ENCODE peak calls at places on chromosomes 2 and 18, in eight cellular contexts. One of them, this sample, is unnamed.

GRCh38 chr2:206531996-206532543 is 88.7 kb downstream of the ADAM23 start:
- DNase-seq in hepatocyte: peak; percentile 9
- DNase-seq in transverse colon: no peak
- DNase-seq in fibroblast of pulmonary artery: no peak
- DNase-seq in fibroblast of lung: peak; percentile 21
- DNase-seq in fibroblast of the aortic adventitia: peak; percentile 23
- DNase-seq in IMR-90: peak; percentile 29
- DNase-seq in cardiac fibroblast: peak; percentile 24
- DNase-seq in this sample: peak; percentile 34

GRCh38 chr2:112789186-112789585 is 4.9 kb upstream of the IL1A start:
- DNase-seq in hepatocyte: no peak
- DNase-seq in transverse colon: no peak
- DNase-seq in fibroblast of pulmonary artery: no peak
- DNase-seq in fibroblast of lung: no peak
- DNase-seq in fibroblast of the aortic adventitia: no peak
- DNase-seq in IMR-90: no peak
- DNase-seq in cardiac fibroblast: no peak
- DNase-seq in this sample: no peak

GRCh38 chr2:43057026-43057741 is 169.2 kb downstream of the ZFP36L2 start:
- DNase-seq in hepatocyte: no peak
- DNase-seq in transverse colon: no peak
- DNase-seq in fibroblast of pulmonary artery: no peak
- DNase-seq in fibroblast of lung: no peak
- DNase-seq in fibroblast of the aortic adventitia: no peak
- DNase-seq in IMR-90: no peak
- DNase-seq in cardiac fibroblast: peak; percentile 31
- DNase-seq in this sample: no peak

GRCh38 chr2:234949762-234950434 is 1.9 kb upstream of the SH3BP4 start:
- DNase-seq in hepatocyte: peak; percentile 71
- DNase-seq in transverse colon: no peak
- DNase-seq in fibroblast of pulmonary artery: peak; percentile 88
- DNase-seq in fibroblast of lung: peak; percentile 100
- DNase-seq in fibroblast of the aortic adventitia: peak; percentile 95
- DNase-seq in IMR-90: peak; percentile 100
- DNase-seq in cardiac fibroblast: peak; percentile 78
- DNase-seq in this sample: no peak

GRCh38 chr2:169203952-169204351 is 134.6 kb downstream of the DHRS9 start:
- DNase-seq in hepatocyte: no peak
- DNase-seq in transverse colon: no peak
- DNase-seq in fibroblast of pulmonary artery: no peak
- DNase-seq in fibroblast of lung: no peak
- DNase-seq in fibroblast of the aortic adventitia: no peak
- DNase-seq in IMR-90: no peak
- DNase-seq in cardiac fibroblast: no peak
- DNase-seq in this sample: peak; percentile 11

GRCh38 chr2:200466703-200467418 is 43.0 kb downstream of the KCTD18 start:
- DNase-seq in hepatocyte: no peak
- DNase-seq in transverse colon: no peak
- DNase-seq in fibroblast of pulmonary artery: peak; percentile 91
- DNase-seq in fibroblast of lung: peak; percentile 86
- DNase-seq in fibroblast of the aortic adventitia: peak; percentile 87
- DNase-seq in IMR-90: peak; percentile 56
- DNase-seq in cardiac fibroblast: peak; percentile 95
- DNase-seq in this sample: no peak

GRCh38 chr2:10560626-10561025 is 112.5 kb upstream of the ODC1 start:
- DNase-seq in hepatocyte: no peak
- DNase-seq in transverse colon: no peak
- DNase-seq in fibroblast of pulmonary artery: no peak
- DNase-seq in fibroblast of lung: no peak
- DNase-seq in fibroblast of the aortic adventitia: no peak
- DNase-seq in IMR-90: no peak
- DNase-seq in cardiac fibroblast: no peak
- DNase-seq in this sample: no peak

GRCh38 chr2:73053316-73054114 is 18.0 kb downstream of the SFXN5 start:
- DNase-seq in hepatocyte: no peak
- DNase-seq in transverse colon: no peak
- DNase-seq in fibroblast of pulmonary artery: no peak
- DNase-seq in fibroblast of lung: peak; percentile 45
- DNase-seq in fibroblast of the aortic adventitia: peak; percentile 57
- DNase-seq in IMR-90: peak; percentile 71
- DNase-seq in cardiac fibroblast: peak; percentile 35
- DNase-seq in this sample: no peak

GRCh38 chr2:176473177-176473576 is 203.9 kb downstream of the MTX2 start:
- DNase-seq in hepatocyte: no peak
- DNase-seq in transverse colon: peak; percentile 18
- DNase-seq in fibroblast of pulmonary artery: peak; percentile 32
- DNase-seq in fibroblast of lung: peak; percentile 39
- DNase-seq in fibroblast of the aortic adventitia: peak; percentile 51
- DNase-seq in IMR-90: peak; percentile 25
- DNase-seq in cardiac fibroblast: peak; percentile 35
- DNase-seq in this sample: no peak

GRCh38 chr2:188381614-188382013 is 89.9 kb downstream of the GULP1 start:
- DNase-seq in hepatocyte: peak; percentile 35
- DNase-seq in transverse colon: no peak
- DNase-seq in fibroblast of pulmonary artery: peak; percentile 48
- DNase-seq in fibroblast of lung: peak; percentile 58
- DNase-seq in fibroblast of the aortic adventitia: peak; percentile 47
- DNase-seq in IMR-90: peak; percentile 92
- DNase-seq in cardiac fibroblast: no peak
- DNase-seq in this sample: peak; percentile 90

GRCh38 chr18:55054591-55054990 is 95.3 kb upstream of the CCDC68 start:
- DNase-seq in hepatocyte: no peak
- DNase-seq in transverse colon: no peak
- DNase-seq in fibroblast of pulmonary artery: no peak
- DNase-seq in fibroblast of lung: peak; percentile 11
- DNase-seq in fibroblast of the aortic adventitia: no peak
- DNase-seq in IMR-90: no peak
- DNase-seq in cardiac fibroblast: no peak
- DNase-seq in this sample: no peak

GRCh38 chr2:16661936-16662335 is 3.7 kb downstream of the CYRIA start:
- DNase-seq in hepatocyte: no peak
- DNase-seq in transverse colon: no peak
- DNase-seq in fibroblast of pulmonary artery: no peak
- DNase-seq in fibroblast of lung: no peak
- DNase-seq in fibroblast of the aortic adventitia: no peak
- DNase-seq in IMR-90: no peak
- DNase-seq in cardiac fibroblast: no peak
- DNase-seq in this sample: no peak

GRCh38 chr2:24906466-24906865 is 13.6 kb downstream of the ADCY3 start:
- DNase-seq in hepatocyte: no peak
- DNase-seq in transverse colon: no peak
- DNase-seq in fibroblast of pulmonary artery: no peak
- DNase-seq in fibroblast of lung: no peak
- DNase-seq in fibroblast of the aortic adventitia: no peak
- DNase-seq in IMR-90: no peak
- DNase-seq in cardiac fibroblast: no peak
- DNase-seq in this sample: no peak

GRCh38 chr2:108701208-108701607 is 18.1 kb upstream of the RANBP2 start:
- DNase-seq in hepatocyte: no peak
- DNase-seq in transverse colon: no peak
- DNase-seq in fibroblast of pulmonary artery: no peak
- DNase-seq in fibroblast of lung: no peak
- DNase-seq in fibroblast of the aortic adventitia: no peak
- DNase-seq in IMR-90: no peak
- DNase-seq in cardiac fibroblast: no peak
- DNase-seq in this sample: peak; percentile 69

DNA sequence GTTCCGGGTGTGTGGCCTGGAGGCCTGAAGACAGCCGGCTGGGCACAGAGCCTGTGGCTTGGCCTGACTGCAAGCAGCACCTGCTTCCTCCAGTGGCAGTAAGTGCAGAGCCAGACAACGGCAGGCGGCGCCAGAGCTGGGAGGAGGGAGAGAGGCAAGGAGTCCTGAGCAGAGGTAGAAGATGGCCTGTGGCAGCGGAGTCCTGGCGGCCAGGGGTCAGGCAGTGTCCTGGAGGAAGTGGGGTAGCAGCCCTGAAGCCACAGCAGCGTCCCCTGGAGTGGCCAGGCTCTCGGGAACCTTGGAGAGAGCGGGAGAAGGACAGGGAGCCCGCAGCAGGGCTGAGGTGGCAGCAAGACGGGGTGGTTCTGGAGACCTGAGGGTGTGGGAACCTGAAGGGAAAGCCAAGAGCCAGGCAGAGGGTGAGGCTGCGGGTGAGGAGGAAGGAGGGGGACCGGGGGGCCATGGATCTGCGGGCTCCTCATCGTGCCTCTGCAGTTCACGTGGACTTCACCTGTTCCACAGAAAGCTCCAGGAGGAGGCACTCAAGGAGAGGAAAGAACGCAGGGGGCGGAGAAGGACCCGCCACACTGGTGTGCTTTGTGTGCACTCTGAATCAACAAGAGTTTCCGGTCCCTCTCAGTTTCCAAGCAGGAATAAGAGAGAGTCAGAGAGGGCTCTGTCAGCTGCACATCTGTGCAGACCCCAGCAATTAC is 85.9 kb downstream of the USP40 start:
- DNase-seq in hepatocyte: no peak
- DNase-seq in transverse colon: peak; percentile 52
- DNase-seq in fibroblast of pulmonary artery: no peak
- DNase-seq in fibroblast of lung: peak; percentile 12
- DNase-seq in fibroblast of the aortic adventitia: no peak
- DNase-seq in IMR-90: no peak
- DNase-seq in cardiac fibroblast: peak; percentile 24
- DNase-seq in this sample: peak; percentile 85
- TF ChIP-seq CTCF in hepatocyte: no peak
- TF ChIP-seq CTCF in transverse colon: no peak
- TF ChIP-seq CTCF in fibroblast of pulmonary artery: no peak
- TF ChIP-seq CTCF in fibroblast of lung: no peak
- TF ChIP-seq CTCF in fibroblast of the aortic adventitia: no peak
- TF ChIP-seq CTCF in IMR-90: no peak
- TF ChIP-seq CTCF in cardiac fibroblast: no peak
- TF ChIP-seq CTCF in this sample: peak; percentile 87

GRCh38 chr18:26579941-26580618 is 31.7 kb upstream of the KCTD1 start:
- DNase-seq in hepatocyte: peak; percentile 25
- DNase-seq in transverse colon: peak; percentile 27
- DNase-seq in fibroblast of pulmonary artery: peak; percentile 4
- DNase-seq in fibroblast of lung: no peak
- DNase-seq in fibroblast of the aortic adventitia: peak; percentile 43
- DNase-seq in IMR-90: no peak
- DNase-seq in cardiac fibroblast: no peak
- DNase-seq in this sample: no peak
- H3K4me3 ChIP-seq in hepatocyte: no peak overlapping the region
- H3K4me3 ChIP-seq in transverse colon: no peak overlapping the region
- H3K4me3 ChIP-seq in fibroblast of pulmonary artery: no peak overlapping the region
- H3K4me3 ChIP-seq in fibroblast of lung: no peak overlapping the region
- H3K4me3 ChIP-seq in fibroblast of the aortic adventitia: no peak overlapping the region
- H3K4me3 ChIP-seq in IMR-90: no peak overlapping the region
- H3K4me3 ChIP-seq in cardiac fibroblast: no peak overlapping the region
- H3K4me3 ChIP-seq in this sample: no peak overlapping the region

GRCh38 chr2:6877402-6878305 is at the start of gene RSAD2:
- DNase-seq in hepatocyte: peak; percentile 49
- DNase-seq in transverse colon: peak; percentile 22
- DNase-seq in fibroblast of pulmonary artery: peak; percentile 11
- DNase-seq in fibroblast of lung: peak; percentile 34
- DNase-seq in fibroblast of the aortic adventitia: peak; percentile 54
- DNase-seq in IMR-90: peak; percentile 16
- DNase-seq in cardiac fibroblast: peak; percentile 18
- DNase-seq in this sample: no peak
- TF ChIP-seq CTCF in hepatocyte: no peak
- TF ChIP-seq CTCF in transverse colon: no peak
- TF ChIP-seq CTCF in fibroblast of pulmonary artery: no peak
- TF ChIP-seq CTCF in fibroblast of lung: no peak
- TF ChIP-seq CTCF in fibroblast of the aortic adventitia: peak; percentile 11
- TF ChIP-seq CTCF in IMR-90: no peak
- TF ChIP-seq CTCF in cardiac fibroblast: no peak
- TF ChIP-seq CTCF in this sample: no peak

DNA sequence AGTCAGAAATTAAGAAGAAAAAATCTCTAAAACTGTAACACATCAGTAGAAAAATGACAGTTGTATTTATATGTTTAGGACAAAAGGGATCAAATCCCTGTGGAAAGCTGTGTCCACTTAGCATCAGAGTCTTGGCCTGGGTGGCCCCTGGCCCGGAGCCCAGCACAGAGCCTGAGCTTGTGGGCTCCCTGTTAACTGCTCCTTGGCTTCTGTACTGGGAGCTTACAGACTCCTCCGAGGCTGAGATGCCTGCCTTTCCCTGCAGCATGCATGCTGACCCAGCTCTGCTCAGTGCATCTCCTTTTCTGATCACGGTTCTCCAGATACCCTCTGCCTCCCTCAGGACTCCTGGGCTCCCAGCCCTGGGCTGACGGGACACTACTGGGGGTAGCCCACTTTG is 98.1 kb downstream of the DCDC2C start:
- DNase-seq in hepatocyte: no peak
- DNase-seq in transverse colon: no peak
- DNase-seq in fibroblast of pulmonary artery: no peak
- DNase-seq in fibroblast of lung: no peak
- DNase-seq in fibroblast of the aortic adventitia: no peak
- DNase-seq in IMR-90: no peak
- DNase-seq in cardiac fibroblast: no peak
- DNase-seq in this sample: no peak
- H3K4me3 ChIP-seq in hepatocyte: no peak overlapping the region
- H3K4me3 ChIP-seq in transverse colon: no peak overlapping the region
- H3K4me3 ChIP-seq in fibroblast of pulmonary artery: no peak overlapping the region
- H3K4me3 ChIP-seq in fibroblast of lung: no peak overlapping the region
- H3K4me3 ChIP-seq in fibroblast of the aortic adventitia: no peak overlapping the region
- H3K4me3 ChIP-seq in IMR-90: no peak overlapping the region
- H3K4me3 ChIP-seq in cardiac fibroblast: no peak overlapping the region
- H3K4me3 ChIP-seq in this sample: no peak overlapping the region

GRCh38 chr2:37649518-37649917 is 21.9 kb downstream of the CDC42EP3 start:
- DNase-seq in hepatocyte: no peak
- DNase-seq in transverse colon: no peak
- DNase-seq in fibroblast of pulmonary artery: no peak
- DNase-seq in fibroblast of lung: no peak
- DNase-seq in fibroblast of the aortic adventitia: no peak
- DNase-seq in IMR-90: no peak
- DNase-seq in cardiac fibroblast: no peak
- DNase-seq in this sample: no peak

GRCh38 chr2:37650548-37651101 is 20.8 kb downstream of the CDC42EP3 start:
- DNase-seq in hepatocyte: no peak
- DNase-seq in transverse colon: no peak
- DNase-seq in fibroblast of pulmonary artery: no peak
- DNase-seq in fibroblast of lung: no peak
- DNase-seq in fibroblast of the aortic adventitia: no peak
- DNase-seq in IMR-90: no peak
- DNase-seq in cardiac fibroblast: no peak
- DNase-seq in this sample: no peak

GRCh38 chr2:37645836-37646235 is 25.6 kb downstream of the CDC42EP3 start:
- DNase-seq in hepatocyte: no peak
- DNase-seq in transverse colon: no peak
- DNase-seq in fibroblast of pulmonary artery: no peak
- DNase-seq in fibroblast of lung: no peak
- DNase-seq in fibroblast of the aortic adventitia: no peak
- DNase-seq in IMR-90: no peak
- DNase-seq in cardiac fibroblast: no peak
- DNase-seq in this sample: no peak

GRCh38 chr2:37647941-37648315 is 23.5 kb downstream of the CDC42EP3 start:
- DNase-seq in hepatocyte: no peak
- DNase-seq in transverse colon: no peak
- DNase-seq in fibroblast of pulmonary artery: no peak
- DNase-seq in fibroblast of lung: no peak
- DNase-seq in fibroblast of the aortic adventitia: peak; percentile 27
- DNase-seq in IMR-90: no peak
- DNase-seq in cardiac fibroblast: no peak
- DNase-seq in this sample: no peak

GRCh38 chr2:37648316-37649011 is 23.0 kb downstream of the CDC42EP3 start:
- DNase-seq in hepatocyte: no peak
- DNase-seq in transverse colon: peak; percentile 62
- DNase-seq in fibroblast of pulmonary artery: peak; percentile 61
- DNase-seq in fibroblast of lung: peak; percentile 67
- DNase-seq in fibroblast of the aortic adventitia: peak; percentile 75
- DNase-seq in IMR-90: no peak
- DNase-seq in cardiac fibroblast: peak; percentile 51
- DNase-seq in this sample: no peak
- TF ChIP-seq CTCF in hepatocyte: no peak
- TF ChIP-seq CTCF in transverse colon: no peak
- TF ChIP-seq CTCF in fibroblast of pulmonary artery: peak; percentile 22
- TF ChIP-seq CTCF in fibroblast of lung: no peak
- TF ChIP-seq CTCF in fibroblast of the aortic adventitia: peak; percentile 39
- TF ChIP-seq CTCF in IMR-90: no peak
- TF ChIP-seq CTCF in cardiac fibroblast: peak; percentile 42
- TF ChIP-seq CTCF in this sample: no peak